ENCODE peak calls at places on chromosomes 7 and 10, in four cellular contexts. D, V, L and I are unnamed samples.

GRCh38 chr10:110425684-110426293 is 71.9 kb upstream of the DUSP5 start:
- DNase-seq in D (no peak), L (no peak), V (peak; percentile 99), I (peak; percentile 94)

GRCh38 chr7:139046143-139046542 is 10.3 kb upstream of the ZC3HAV1L start:
- DNase-seq in V (no peak), L (no peak), D (no peak), I (no peak)

GRCh38 chr7:33903770-33904679 is 1.3 kb upstream of the BMPER start:
- DNase-seq in D (peak; percentile 43), L (peak; percentile 21), V (no peak), I (peak; percentile 73)

GRCh38 chr7:30029696-30030095 is 1.5 kb downstream of the PLEKHA8 start:
- DNase-seq in V (no peak), L (no peak), D (no peak), I (no peak)

GRCh38 chr7:48660482-48660881 is 263.9 kb upstream of the CDC14C start:
- DNase-seq in L (no peak), D (no peak), V (no peak), I (no peak)

GRCh38 chr10:126571203-126571602 is 99.3 kb downstream of the C10orf90 start:
- DNase-seq in L (no peak), V (no peak), D (no peak), I (no peak)

GRCh38 chr10:24465899-24466615 is 257.1 kb downstream of the KIAA1217 start:
- DNase-seq in L (no peak), D (no peak), V (peak; percentile 98), I (peak; percentile 87)

GRCh38 chr10:124125305-124126116 is 32.1 kb upstream of the CHST15 start:
- DNase-seq in D (no peak), V (peak; percentile 81), L (no peak), I (peak; percentile 18)

GRCh38 chr7:146926833-146927232 is 810.2 kb downstream of the CNTNAP2 start:
- DNase-seq in V (no peak), D (no peak), L (no peak), I (no peak)

GRCh38 chr7:30028749-30029635 is 780 bp downstream of the PLEKHA8 start:
- DNase-seq in D (no peak), V (peak; percentile 27), L (peak; percentile 11), I (peak; percentile 49)

GRCh38 chr7:149179241-149179640 is 16.1 kb upstream of the ZNF282 start:
- DNase-seq in V (no peak), L (no peak), D (no peak), I (no peak)

GRCh38 chr7:99042957-99043356 is 101.0 kb downstream of the SMURF1 start:
- DNase-seq in L (no peak), D (no peak), V (peak; percentile 63), I (peak; percentile 19)

GRCh38 chr7:98745722-98746318 is 124.0 kb downstream of the TMEM130 start:
- DNase-seq in D (peak; percentile 79), L (peak; percentile 84), V (no peak), I (peak; percentile 32)

GRCh38 chr7:38716397-38716796 is 85.2 kb upstream of the AMPH start:
- DNase-seq in L (no peak), D (no peak), V (no peak), I (no peak)

GRCh38 chr10:117462424-117462792 is 80.1 kb upstream of the EMX2 start:
- DNase-seq in D (no peak), L (no peak), V (no peak), I (no peak)

GRCh38 chr10:81847675-81848074 is 27.3 kb upstream of the NRG3 start:
- DNase-seq in L (no peak), D (no peak), V (no peak), I (no peak)

GRCh38 chr10:117224036-117224430 is 16.9 kb upstream of the SLC18A2 start:
- DNase-seq in D (no peak), V (no peak), L (no peak), I (no peak)

GRCh38 chr7:47473499-47474210 is 108.3 kb downstream of the TNS3 start:
- DNase-seq in L (no peak), D (peak; percentile 75), V (no peak), I (no peak)

GRCh38 chr10:69327463-69328345 is 49.4 kb downstream of the HK1 start:
- DNase-seq in D (peak; percentile 86), V (peak; percentile 61), L (no peak), I (peak; percentile 66)

GRCh38 chr10:6916601-6917000 is 336.5 kb upstream of the PRKCQ start:
- DNase-seq in L (no peak), D (no peak), V (no peak), I (no peak)

GRCh38 chr10:97991875-97992274 is 38.5 kb downstream of the CRTAC1 start:
- DNase-seq in L (peak; percentile 50), V (peak; percentile 4), D (no peak), I (peak; percentile 15)

GRCh38 chr10:43209064-43209455 is 57.8 kb downstream of the RASGEF1A start:
- DNase-seq in V (no peak), D (no peak), L (peak; percentile 1), I (no peak)

GRCh38 chr7:80533287-80533686 is 21.4 kb upstream of the GNAT3 start:
- DNase-seq in D (no peak), V (peak; percentile 42), L (no peak), I (peak; percentile 37)

GRCh38 chr7:106056513-106057203 is 55.5 kb downstream of the SYPL1 start:
- DNase-seq in D (peak; percentile 69), V (peak; percentile 37), L (peak; percentile 49), I (peak; percentile 78)

GRCh38 chr10:78911533-78912340 is 157.0 kb upstream of the ZMIZ1 start:
- DNase-seq in L (no peak), V (no peak), D (peak; percentile 68), I (no peak)

GRCh38 chr7:2633538-2634264 is 1.9 kb downstream of the TTYH3 start:
- DNase-seq in L (no peak), D (no peak), V (peak; percentile 83), I (peak; percentile 90)

GRCh38 chr10:86657011-86657395 is 2.7 kb downstream of the OPN4 start:
- DNase-seq in V (no peak), D (no peak), L (no peak), I (no peak)